ENCODE peak calls at places on chromosome 9, in ten cellular contexts. Y is ovary; J is naive thymus-derived CD4-positive, alpha-beta T cell; N is right lobe of liver; U is psoas muscle; E is uterus; K is CD4-positive, CD25-positive, alpha-beta regulatory T cell; R is endodermal cell; Z is BE2C; Q is heart left ventricle. C is an unnamed sample.

GRCh38 chr9:16335788-16336580 is 534.5 kb downstream of the BNC2 start:
- DNase-seq in R (no peak), Y (peak; percentile 95), Z (no peak), Q (peak; percentile 78), J (no peak), N (peak; percentile 78), K (no peak), E (peak; percentile 76), U (peak; percentile 89), C (peak; percentile 100)

GRCh38 chr9:72154468-72155281 is 5.4 kb downstream of the GDA start:
- DNase-seq in N (peak; percentile 38), Y (no peak), E (no peak), U (no peak), Q (no peak), K (no peak), R (no peak), J (no peak), Z (no peak), C (no peak)

GRCh38 chr9:100472725-100473261 is at the start of gene TMEFF1:
- DNase-seq in Y (peak; percentile 24), Q (peak; percentile 36), K (no peak), N (peak; percentile 37), E (no peak), J (peak; percentile 38), R (peak; percentile 94), Z (peak; percentile 84), U (peak; percentile 67), C (peak; percentile 66)

GRCh38 chr9:104881991-104882555 is 45.9 kb downstream of the ABCA1 start:
- DNase-seq in Y (no peak), N (no peak), J (no peak), K (no peak), E (no peak), Z (peak; percentile 74), U (no peak), Q (no peak), R (no peak), C (no peak)

GRCh38 chr9:567128-567745 is 274.3 kb upstream of the DMRT1 start:
- DNase-seq in E (no peak), R (no peak), K (no peak), Y (no peak), N (no peak), Z (no peak), Q (no peak), U (no peak), J (no peak), C (no peak)

GRCh38 chr9:107737987-107738743 is 248.6 kb upstream of the KLF4 start:
- DNase-seq in J (no peak), K (no peak), Y (peak; percentile 73), R (no peak), N (no peak), Z (no peak), U (peak; percentile 88), Q (peak; percentile 66), E (peak; percentile 81), C (peak; percentile 86)

GRCh38 chr9:126985870-126986498 is 71.4 kb downstream of the RALGPS1 start:
- DNase-seq in N (peak; percentile 40), R (no peak), Y (no peak), E (peak; percentile 23), K (peak; percentile 74), J (peak; percentile 91), Z (no peak), Q (peak; percentile 80), U (peak; percentile 83), C (peak; percentile 85)

GRCh38 chr9:134607971-134608370 is 33.6 kb upstream of the COL5A1 start:
- DNase-seq in E (no peak), Y (no peak), Z (no peak), R (peak; percentile 20), J (no peak), Q (no peak), N (no peak), K (no peak), U (no peak), C (no peak)

GRCh38 chr9:14423816-14424261 is 109.9 kb upstream of the NFIB start:
- DNase-seq in J (no peak), E (no peak), Y (no peak), U (no peak), N (no peak), Q (no peak), R (peak; percentile 61), Z (no peak), K (no peak), C (peak; percentile 84)

GRCh38 chr9:30250872-30251271 is 2133.6 kb upstream of the ACO1 start:
- DNase-seq in N (no peak), K (no peak), J (no peak), R (no peak), Y (no peak), E (no peak), Z (no peak), Q (no peak), U (no peak), C (no peak)

GRCh38 chr9:121122450-121123032 is 47.8 kb downstream of the CNTRL start:
- DNase-seq in Y (no peak), N (no peak), Z (no peak), Q (no peak), J (peak; percentile 8), R (no peak), U (no peak), K (no peak), E (no peak), C (no peak)

GRCh38 chr9:82582693-82583092 is 480.2 kb downstream of the RASEF start:
- DNase-seq in Z (no peak), Q (no peak), U (no peak), R (no peak), Y (no peak), N (no peak), E (no peak), K (no peak), J (no peak), C (no peak)

GRCh38 chr9:116633444-116633843 is 53.7 kb upstream of the TRIM32 start:
- DNase-seq in R (no peak), Y (no peak), J (no peak), U (no peak), E (no peak), K (no peak), Q (no peak), N (no peak), Z (no peak), C (no peak)

GRCh38 chr9:8863886-8864881 is 1064.6 kb upstream of the DMAC1 start:
- DNase-seq in J (no peak), U (no peak), Y (no peak), R (no peak), N (no peak), Z (no peak), E (no peak), Q (no peak), K (no peak), C (no peak)

GRCh38 chr9:20358201-20358600 is 264.1 kb downstream of the MLLT3 start:
- DNase-seq in Y (no peak), Z (no peak), E (no peak), K (no peak), R (no peak), Q (no peak), N (no peak), U (no peak), J (peak; percentile 15), C (no peak)

GRCh38 chr9:10008101-10008799 is 604.6 kb downstream of the PTPRD start:
- DNase-seq in U (no peak), Z (no peak), K (no peak), Q (no peak), Y (no peak), J (no peak), R (peak; percentile 78), E (no peak), N (no peak), C (no peak)

GRCh38 chr9:95649801-95650213 is 133.0 kb upstream of the PTCH1 start:
- DNase-seq in J (no peak), Y (no peak), U (no peak), Q (no peak), Z (no peak), K (no peak), E (no peak), N (no peak), R (no peak), C (peak; percentile 36)
- H3K4me3 ChIP-seq in J (no peak overlapping the region), Y (no peak overlapping the region), U (no peak overlapping the region), Q (no peak overlapping the region), Z (no peak overlapping the region), K (no peak overlapping the region), E (no peak overlapping the region), N (no peak overlapping the region), R (no peak overlapping the region), C (peak overlapping the region; percentile 24)

DNA sequence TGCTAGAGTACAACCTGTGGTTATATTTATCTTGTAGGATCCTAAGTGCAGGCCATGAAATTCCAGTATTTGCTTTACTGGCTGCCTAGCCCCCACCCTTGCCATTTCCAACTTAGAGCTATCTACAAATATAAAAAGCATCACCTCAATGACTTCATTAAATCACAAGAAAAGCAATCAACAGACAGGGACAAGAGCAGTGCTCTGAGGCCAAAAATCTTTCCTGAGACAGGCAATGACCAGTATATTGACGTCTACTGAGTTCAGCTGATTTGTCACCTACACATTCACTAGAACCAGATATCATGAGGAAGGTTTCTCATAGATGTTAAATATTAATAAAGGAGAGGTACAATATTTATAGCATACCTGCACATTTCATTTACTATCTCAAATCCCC is 38.4 kb upstream of the CTNNAL1 start:
- DNase-seq in K (no peak), Z (no peak), J (no peak), N (no peak), E (no peak), Q (no peak), R (no peak), U (no peak), Y (no peak), C (no peak)
- H3K36me3 ChIP-seq in K (peaks cover 91% of the 10 kb centered on the region), Z (peaks cover 72% of the 10 kb centered on the region), J (peaks cover 11% of the 10 kb centered on the region), N (peaks cover 11% of the 10 kb centered on the region), E (no peaks in the 10 kb centered on the region), Q (peaks cover 93% of the 10 kb centered on the region), R (peaks cover 66% of the 10 kb centered on the region), U (peaks cover 13% of the 10 kb centered on the region), Y (no peaks in the 10 kb centered on the region), C (peaks cover 42% of the 10 kb centered on the region)

DNA sequence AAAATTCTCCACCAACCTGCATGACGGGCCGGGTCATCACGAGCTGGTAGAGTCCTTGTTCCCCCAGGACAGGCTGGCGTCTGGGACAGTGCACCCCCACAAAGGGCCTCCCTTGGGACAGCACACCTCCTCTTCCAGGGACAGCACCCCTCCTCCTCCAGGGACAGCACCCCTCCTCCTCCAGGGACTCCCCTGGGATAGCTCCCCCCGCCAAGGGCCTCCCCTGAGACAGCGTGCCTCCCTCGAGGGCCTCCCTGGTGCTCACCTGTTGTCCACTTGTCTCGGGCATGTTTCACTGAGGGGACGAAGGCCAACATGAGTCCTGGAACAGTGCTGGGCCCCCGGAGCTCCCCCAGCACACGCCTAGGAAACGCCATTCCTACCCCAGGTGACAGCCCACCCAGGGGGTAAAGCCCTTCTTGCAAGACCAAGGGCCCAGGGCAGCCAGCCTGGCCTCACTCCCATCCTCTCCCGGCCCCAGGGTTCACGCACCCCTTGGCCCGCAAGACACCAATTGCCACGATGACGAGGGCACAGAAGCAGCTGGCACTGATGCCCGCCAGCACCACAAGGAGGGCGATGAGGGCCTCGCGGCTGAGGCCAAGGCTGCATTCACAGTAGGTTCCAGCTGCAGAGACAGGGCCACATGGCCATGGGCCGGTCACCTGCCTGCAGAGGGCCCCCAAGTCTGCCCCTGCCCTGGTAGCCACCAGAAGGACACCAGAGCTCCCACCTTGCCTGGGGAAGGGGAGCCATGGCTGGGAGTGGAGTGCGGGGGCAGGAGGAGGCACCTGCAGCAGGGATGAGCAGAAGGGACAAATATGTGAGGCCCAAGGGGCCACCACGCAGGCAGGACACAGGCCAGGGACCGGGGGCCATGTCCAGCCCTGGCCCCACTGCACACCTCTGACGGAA is at the start of gene TMEM210:
- DNase-seq in J (no peak), R (no peak), K (no peak), Q (no peak), U (no peak), E (no peak), Y (no peak), N (no peak), Z (no peak), C (no peak)
- H3K27me3 ChIP-seq in J (peaks cover 8% of the 10 kb centered on the region), R (peaks cover 94% of the 10 kb centered on the region), K (no peaks in the 10 kb centered on the region), Q (peaks cover 63% of the 10 kb centered on the region), U (peaks cover 50% of the 10 kb centered on the region), E (peaks cover 23% of the 10 kb centered on the region), Y (peaks cover 11% of the 10 kb centered on the region), N (no peaks in the 10 kb centered on the region), Z (peaks cover 47% of the 10 kb centered on the region), C (peaks cover 23% of the 10 kb centered on the region)

GRCh38 chr9:129143031-129143441 is 31.8 kb downstream of the PTPA start:
- DNase-seq in Y (peak; percentile 95), N (peak; percentile 84), J (peak; percentile 45), Q (peak; percentile 92), U (peak; percentile 95), E (peak; percentile 94), K (peak; percentile 53), Z (peak; percentile 78), R (peak; percentile 94), C (peak; percentile 82)
- H3K4me3 ChIP-seq in Y (no peak overlapping the region), N (peak overlapping the region; percentile 8), J (no peak overlapping the region), Q (peak overlapping the region; percentile 28), U (peak overlapping the region; percentile 67), E (no peak overlapping the region), K (no peak overlapping the region), Z (no peak overlapping the region), R (no peak overlapping the region), C (no peak overlapping the region)

C was measured in MG63.